ENCODE peak calls at places on chromosomes 13 and 19, in six cellular contexts. N is A549, H is spleen, D is endothelial cell, I is lower leg skin, L is breast epithelium. C is an unnamed sample.

GRCh38 chr13:38535271-38535670 is 151.6 kb upstream of the FREM2 start:
- DNase-seq in N (no peak), H (no peak), D (no peak), I (no peak), L (no peak), C (no peak)

GRCh38 chr19:45149129-45149528 is 11.7 kb downstream of the NKPD1 start:
- DNase-seq in N (no peak), H (no peak), D (no peak), I (no peak), L (no peak), C (no peak)

GRCh38 chr19:16070366-16070990 is 5.8 kb upstream of the TPM4 start:
- DNase-seq in N (peak), H (peak), D (no peak), I (peak), L (peak), C (peak)

GRCh38 chr19:38059897-38060296 is 152.9 kb downstream of the SIPA1L3 start:
- DNase-seq in N (no peak), H (no peak), D (no peak), I (no peak), L (no peak), C (no peak)

GRCh38 chr13:32734511-32734910 is 148.3 kb downstream of the PDS5B start:
- DNase-seq in N (peak), H (no peak), D (no peak), I (no peak), L (no peak), C (no peak)

GRCh38 chr13:46743191-46743590 is 53.8 kb downstream of the ESD start:
- DNase-seq in N (no peak), H (no peak), D (no peak), I (no peak), L (no peak), C (no peak)

GRCh38 chr13:113904411-113904810 is 40.5 kb upstream of the GAS6 start:
- DNase-seq in N (peak), H (peak), D (peak), I (peak), L (peak), C (peak)

GRCh38 chr13:45411226-45411625 is 6.9 kb downstream of the SLC25A30 start:
- DNase-seq in N (no peak), H (no peak), D (no peak), I (no peak), L (no peak), C (no peak)

GRCh38 chr19:8083141-8083540 is 30.6 kb downstream of the CCL25 start:
- DNase-seq in N (no peak), H (no peak), D (no peak), I (no peak), L (no peak), C (no peak)

GRCh38 chr13:109396266-109396665 is 390.1 kb downstream of the IRS2 start:
- DNase-seq in N (peak), H (no peak), D (no peak), I (no peak), L (no peak), C (no peak)

C was measured in suprapubic skin.